ENCODE peak calls at places on chromosomes 12 and 14, in seven cellular contexts. B is mesenchymal stem cell, U is IMR-90, M is H9, T is neuronal stem cell, K is trophoblast cell, P is H1. W is an unnamed sample.

GRCh38 chr14:101561145-101561896 is at the start of gene DIO3:
- DNase-seq in K (no peak), B (no peak), P (peak; percentile 87), U (no peak), M (peak; percentile 92), T (peak; percentile 88), W (peak; percentile 94)

GRCh38 chr14:54617467-54617866 is 50.5 kb downstream of the SAMD4A start:
- DNase-seq in B (no peak), K (no peak), M (no peak), T (no peak), U (peak; percentile 50), P (no peak), W (no peak)

GRCh38 chr14:65169351-65169750 is 67.0 kb upstream of the MAX start:
- DNase-seq in P (no peak), M (no peak), K (peak; percentile 10), B (peak; percentile 71), U (peak; percentile 89), T (no peak), W (no peak)

GRCh38 chr14:65345264-65345663 is 67.3 kb upstream of the FUT8 start:
- DNase-seq in K (no peak), P (no peak), U (no peak), B (no peak), T (no peak), M (no peak), W (no peak)

GRCh38 chr14:25431211-25432076 is 381.5 kb upstream of the STXBP6 start:
- DNase-seq in T (peak; percentile 35), M (peak; percentile 71), P (peak; percentile 65), B (no peak), K (peak; percentile 15), U (no peak), W (peak; percentile 72)

GRCh38 chr12:97167598-97167997 is 260.5 kb downstream of the NEDD1 start:
- DNase-seq in M (no peak), B (no peak), K (no peak), T (no peak), P (no peak), U (no peak), W (no peak)

GRCh38 chr12:6534914-6535696 is 788 bp downstream of the GAPDH start:
- DNase-seq in K (peak; percentile 80), B (peak; percentile 82), M (peak; percentile 80), T (peak; percentile 71), P (peak; percentile 79), U (peak; percentile 69), W (peak; percentile 80)

GRCh38 chr12:111248981-111249380 is 119.9 kb downstream of the PHETA1 start:
- DNase-seq in U (no peak), T (no peak), B (no peak), K (no peak), P (no peak), M (no peak), W (no peak)

GRCh38 chr12:45191239-45191638 is 24.7 kb upstream of the ANO6 start:
- DNase-seq in M (no peak), U (peak; percentile 49), B (peak; percentile 66), T (no peak), K (no peak), P (no peak), W (no peak)

GRCh38 chr12:39165338-39165737 is 259.9 kb upstream of the CPNE8 start:
- DNase-seq in U (no peak), K (no peak), B (no peak), T (no peak), M (no peak), P (no peak), W (no peak)

GRCh38 chr14:36797634-36798033 is 136.0 kb downstream of the PAX9 start:
- DNase-seq in U (no peak), K (no peak), T (no peak), P (no peak), M (no peak), B (no peak), W (no peak)

GRCh38 chr12:96986883-96987523 is 79.9 kb downstream of the NEDD1 start:
- DNase-seq in P (no peak), T (peak; percentile 48), U (peak; percentile 7), B (peak; percentile 36), M (no peak), K (peak; percentile 50), W (peak; percentile 58)

GRCh38 chr14:68501621-68502052 is 291.2 kb downstream of the ZFP36L1 start:
- DNase-seq in K (no peak), B (no peak), M (no peak), T (no peak), U (no peak), P (no peak), W (no peak)

GRCh38 chr12:118409834-118410233 is 33.5 kb downstream of the SUDS3 start:
- DNase-seq in K (no peak), U (no peak), P (no peak), B (no peak), M (no peak), T (no peak), W (no peak)

GRCh38 chr12:124026755-124027745 is 54.0 kb downstream of the ZNF664 start:
- DNase-seq in M (peak; percentile 16), T (no peak), B (peak; percentile 92), P (peak; percentile 23), K (peak; percentile 3), U (peak; percentile 86), W (no peak)

GRCh38 chr14:93318927-93319326 is 13.9 kb downstream of the BTBD7 start:
- DNase-seq in K (no peak), U (peak; percentile 30), T (no peak), M (no peak), P (no peak), B (peak; percentile 72), W (no peak)

GRCh38 chr12:91276529-91276928 is 93.9 kb upstream of the DCN start:
- DNase-seq in M (no peak), P (no peak), U (peak; percentile 41), K (peak; percentile 79), T (no peak), B (no peak), W (no peak)

GRCh38 chr12:4027412-4027811 is 154.2 kb upstream of the PARP11 start:
- DNase-seq in P (no peak), B (peak; percentile 38), M (no peak), T (no peak), U (peak; percentile 7), K (no peak), W (no peak)

GRCh38 chr12:47022296-47022695 is 57.1 kb upstream of the PCED1B start:
- DNase-seq in P (no peak), T (no peak), M (no peak), U (peak; percentile 82), K (peak; percentile 23), B (peak; percentile 70), W (no peak)

GRCh38 chr12:124709722-124710656 is 142.6 kb upstream of the NCOR2 start:
- DNase-seq in U (peak; percentile 87), B (peak; percentile 69), T (no peak), K (peak; percentile 79), M (no peak), P (no peak), W (no peak)

GRCh38 chr12:131205534-131205933 is 251.8 kb downstream of the ADGRD1 start:
- DNase-seq in P (peak; percentile 42), T (no peak), B (no peak), U (no peak), K (no peak), M (peak; percentile 36), W (no peak)

GRCh38 chr14:34044373-34044637 is 93.4 kb upstream of the EGLN3 start:
- DNase-seq in U (no peak), T (no peak), K (no peak), B (no peak), P (no peak), M (no peak), W (no peak)
- H3K4ac ChIP-seq in U (no peak overlapping the region), T (no peak overlapping the region), K (no peak overlapping the region), B (no peak overlapping the region), P (no peak overlapping the region), M (no peak overlapping the region), W (no peak overlapping the region)

DNA sequence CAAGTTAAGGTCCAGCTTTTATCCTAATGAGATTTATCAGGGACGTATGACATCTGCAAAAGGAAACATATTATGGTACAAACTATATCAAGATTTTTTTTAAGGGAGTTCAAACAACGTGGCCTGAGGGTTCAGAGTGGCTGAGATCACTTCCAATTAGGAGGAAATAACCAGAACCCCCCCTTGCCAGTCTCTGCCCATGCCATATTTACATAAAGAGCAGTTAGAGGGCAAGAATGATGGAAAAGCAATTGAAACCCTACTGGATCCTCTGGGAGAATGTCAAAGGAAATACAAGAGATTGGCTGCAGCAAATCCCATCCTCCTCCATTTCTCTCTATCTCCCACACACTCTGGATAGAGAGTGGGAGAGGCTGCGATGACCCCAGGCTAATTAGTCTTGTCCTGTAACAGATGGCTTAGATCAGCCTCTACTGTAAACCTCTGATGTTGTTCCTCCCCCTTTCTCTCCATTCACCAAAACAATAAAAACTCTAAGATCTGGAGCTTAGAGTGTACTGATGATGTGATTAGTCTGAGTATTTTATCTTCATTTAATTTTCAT is 54.3 kb upstream of the GNG2 start:
- DNase-seq in U (no peak), T (no peak), B (no peak), K (no peak), M (no peak), P (no peak), W (no peak)
- H3K4ac ChIP-seq in U (no peak overlapping the region), T (no peak overlapping the region), B (no peak overlapping the region), K (no peak overlapping the region), M (no peak overlapping the region), P (no peak overlapping the region), W (no peak overlapping the region)

DNA sequence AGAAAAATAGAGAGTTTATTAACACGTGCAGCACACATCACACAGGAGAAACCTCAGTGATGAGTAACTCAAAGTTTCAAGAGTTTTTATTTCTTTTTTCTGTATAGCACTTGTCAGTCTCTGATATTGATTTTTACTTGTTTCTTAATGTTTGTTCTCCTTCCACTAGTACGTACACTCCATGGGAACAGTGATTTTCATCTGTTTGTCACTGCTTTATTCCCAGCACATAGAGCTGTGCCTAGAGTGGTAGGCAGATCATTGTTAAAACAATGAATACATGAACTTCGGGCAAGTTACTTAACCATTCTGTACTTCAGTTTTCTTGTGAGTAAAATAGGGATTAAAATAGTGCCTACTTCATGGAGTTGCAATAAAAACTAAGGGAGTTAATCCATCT is 46.6 kb downstream of the ETV6 start:
- DNase-seq in K (no peak), M (no peak), U (no peak), P (no peak), B (no peak), T (no peak), W (no peak)
- H3K4ac ChIP-seq in K (no peak overlapping the region), M (no peak overlapping the region), U (no peak overlapping the region), P (no peak overlapping the region), B (no peak overlapping the region), T (no peak overlapping the region), W (no peak overlapping the region)

GRCh38 chr12:52629251-52630103 is 11.1 kb upstream of the KRT73 start:
- DNase-seq in U (no peak), K (no peak), T (no peak), P (peak; percentile 22), M (peak; percentile 15), B (no peak), W (no peak)
- H3K4ac ChIP-seq in U (no peak overlapping the region), K (no peak overlapping the region), T (no peak overlapping the region), P (no peak overlapping the region), M (no peak overlapping the region), B (no peak overlapping the region), W (no peak overlapping the region)

DNA sequence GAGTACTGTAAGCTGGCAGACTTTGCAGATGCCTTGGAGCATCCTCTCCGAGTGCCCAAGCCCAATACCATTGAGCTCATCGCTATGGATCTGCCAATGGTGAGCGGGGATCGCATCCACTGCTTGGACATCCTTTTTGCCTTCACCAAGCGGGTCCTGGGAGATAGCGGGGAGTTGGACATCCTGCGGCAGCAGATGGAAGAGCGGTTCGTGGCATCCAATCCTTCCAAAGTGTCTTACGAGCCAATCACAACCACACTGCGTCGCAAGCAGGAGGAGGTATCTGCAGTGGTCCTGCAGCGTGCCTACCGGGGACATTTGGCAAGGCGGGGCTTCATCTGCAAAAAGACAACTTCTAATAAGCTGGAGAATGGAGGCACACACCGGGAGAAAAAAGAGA is 41.6 kb downstream of the FIGNL2 start:
- DNase-seq in P (no peak), B (no peak), T (no peak), M (no peak), U (no peak), K (no peak), W (no peak)
- H3K4ac ChIP-seq in P (no peak overlapping the region), B (no peak overlapping the region), T (no peak overlapping the region), M (no peak overlapping the region), U (no peak overlapping the region), K (no peak overlapping the region), W (no peak overlapping the region)